ENCODE peak calls at places on chromosomes 2 and 18, in four cellular contexts. I is kidney glomerular epithelial cell, R is sciatic nerve, N is Kasumi-1. S is an unnamed sample.

GRCh38 chr2:16475581-16475980 is 190.1 kb downstream of the CYRIA start:
- DNase-seq in R (no peak), N (no peak), I (peak), S (no peak)

GRCh38 chr2:178512491-178512890 is 32.2 kb downstream of the PLEKHA3 start:
- DNase-seq in N (no peak), I (peak), R (no peak), S (no peak)

GRCh38 chr18:74457743-74458465 is 796 bp upstream of the DIPK1C start:
- DNase-seq in N (no peak), R (no peak), I (no peak), S (no peak)

GRCh38 chr2:205688417-205689200 is 6.3 kb downstream of the NRP2 start:
- DNase-seq in N (no peak), R (no peak), I (peak), S (no peak)

GRCh38 chr2:102826904-102827303 is 65.1 kb downstream of the TMEM182 start:
- DNase-seq in I (no peak), N (peak), R (no peak), S (peak)

GRCh38 chr18:66511810-66512209 is 92.1 kb downstream of the CDH19 start:
- DNase-seq in I (peak), N (peak), R (no peak), S (no peak)

GRCh38 chr2:222483513-222484039 is 59.2 kb downstream of the SGPP2 start:
- DNase-seq in N (no peak), R (no peak), I (no peak), S (no peak)

GRCh38 chr2:101307503-101307902 is 998 bp downstream of the RNF149 start:
- DNase-seq in N (no peak), R (no peak), I (no peak), S (no peak)

GRCh38 chr2:240464514-240465241 is 29.2 kb downstream of the GPC1 start:
- DNase-seq in R (peak), I (no peak), N (no peak), S (no peak)

GRCh38 chr2:160087854-160088745 is 25.7 kb upstream of the PLA2R1 start:
- DNase-seq in N (peak), I (no peak), R (no peak), S (peak)

GRCh38 chr2:19614066-19614465 is 255.6 kb upstream of the OSR1 start:
- DNase-seq in N (no peak), R (no peak), I (no peak), S (no peak)

GRCh38 chr18:49866680-49867079 is 53.3 kb upstream of the ACAA2 start:
- DNase-seq in I (no peak), N (no peak), R (no peak), S (no peak)